ENCODE peak calls at places on chromosomes 6 and 20, in ten cellular contexts. Y, Z, P, F, J, C, O, S, R and L are unnamed samples.

GRCh38 chr6:11096109-11096508 is 2.5 kb downstream of the SMIM13 start:
- DNase-seq in Y (no peak), P (no peak), F (no peak), C (no peak), O (peak), J (peak), Z (no peak), R (peak), S (no peak), L (no peak)

GRCh38 chr6:168361766-168362165 is 42.2 kb upstream of the DACT2 start:
- DNase-seq in Y (no peak), C (peak), S (no peak), O (no peak), P (no peak), Z (no peak), J (no peak), R (no peak), F (no peak), L (no peak)

GRCh38 chr6:28496099-28496779 is 19.4 kb downstream of the GPX6 start:
- DNase-seq in C (no peak), Z (no peak), J (no peak), R (peak), F (no peak), Y (no peak), O (no peak), P (no peak), S (no peak), L (no peak)

GRCh38 chr20:46308258-46309157 is at the start of gene CDH22:
- DNase-seq in J (peak), F (peak), P (no peak), O (peak), R (peak), C (no peak), S (no peak), Y (no peak), Z (no peak), L (peak)

GRCh38 chr20:8946036-8946926 is 122.6 kb upstream of the PLCB4 start:
- DNase-seq in J (no peak), C (no peak), Z (no peak), Y (no peak), R (no peak), P (no peak), F (no peak), S (no peak), O (no peak), L (no peak)

GRCh38 chr6:11869656-11870340 is 91.2 kb upstream of the ADTRP start:
- DNase-seq in Y (no peak), O (no peak), F (peak), C (no peak), Z (no peak), J (peak), P (peak), R (peak), S (peak), L (peak)

GRCh38 chr20:8562356-8562755 is 430.3 kb downstream of the PLCB1 start:
- DNase-seq in S (no peak), Z (no peak), F (no peak), J (no peak), P (no peak), R (no peak), C (no peak), O (no peak), Y (no peak), L (no peak)

GRCh38 chr6:160767019-160767646 is 65.1 kb downstream of the PLG start:
- DNase-seq in F (peak), S (no peak), R (peak), P (peak), J (peak), Y (no peak), C (peak), O (no peak), Z (peak), L (peak)

GRCh38 chr6:163543311-163543710 is 128.8 kb downstream of the QKI start:
- DNase-seq in R (no peak), S (no peak), J (no peak), C (no peak), F (no peak), P (no peak), Z (no peak), O (no peak), Y (no peak), L (no peak)

GRCh38 chr20:51529027-51529749 is 13.3 kb downstream of the NFATC2 start:
- DNase-seq in Y (no peak), J (no peak), S (no peak), C (no peak), F (no peak), P (no peak), O (no peak), R (peak), Z (no peak), L (no peak)

GRCh38 chr6:13234130-13234529 is 94.2 kb downstream of the TBC1D7 start:
- DNase-seq in O (no peak), P (no peak), C (no peak), F (no peak), Y (no peak), S (no peak), R (no peak), Z (no peak), J (no peak), L (no peak)

GRCh38 chr20:2145376-2145775 is 43.7 kb downstream of the STK35 start:
- DNase-seq in S (no peak), P (no peak), F (no peak), Z (no peak), C (no peak), J (no peak), O (no peak), Y (no peak), R (no peak), L (no peak)

GRCh38 chr6:7124114-7124513 is 16.4 kb downstream of the RREB1 start:
- DNase-seq in Y (no peak), Z (no peak), P (no peak), C (no peak), J (no peak), R (no peak), F (no peak), S (no peak), O (no peak), L (no peak)
- H3K4me3 ChIP-seq in Y (no peak), Z (no peak), P (no peak), C (no peak), J (no peak), R (no peak), F (no peak), S (no peak), O (no peak), L (no peak)

DNA sequence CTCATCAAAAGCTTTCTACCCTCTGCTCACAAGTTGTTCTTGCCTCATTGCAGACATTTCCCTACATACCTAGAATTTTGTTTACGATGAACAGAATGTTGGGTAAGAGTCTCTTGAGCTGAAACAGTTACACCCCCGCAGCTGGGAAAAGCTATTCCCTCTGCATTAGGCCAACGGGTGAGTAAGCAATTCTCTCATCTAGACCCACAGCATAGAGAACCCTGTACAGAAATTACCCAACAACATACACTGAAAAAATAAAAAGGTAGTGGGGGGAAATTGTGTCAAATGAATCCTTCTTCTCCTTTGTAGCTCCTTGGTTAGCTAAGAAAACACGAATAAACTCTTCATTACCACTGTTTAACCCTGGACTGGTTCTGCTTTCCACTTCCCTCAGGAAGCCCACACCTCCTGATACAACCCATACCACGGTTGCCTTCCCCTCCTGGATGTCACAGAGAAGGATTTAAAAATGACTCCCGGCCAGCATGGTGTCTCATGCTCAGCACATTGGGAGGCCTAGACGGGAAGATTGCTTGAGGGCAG is 214.9 kb upstream of the SHLD1 start:
- DNase-seq in J (no peak), S (peak), C (no peak), P (no peak), F (no peak), O (peak), Y (no peak), R (peak), Z (no peak), L (no peak)
- TF ChIP-seq CTCF in J (no peak), S (no peak), C (no peak), P (no peak), F (no peak), O (no peak), Y (no peak), R (no peak), Z (no peak), L (no peak)

GRCh38 chr20:5171790-5172164 is 45.0 kb downstream of the CDS2 start:
- DNase-seq in J (no peak), O (no peak), R (no peak), P (no peak), Y (no peak), C (no peak), Z (no peak), F (no peak), S (no peak), L (no peak)
- H3K27ac ChIP-seq in J (no peak), O (no peak), R (peak), P (no peak), Y (peak), C (no peak), Z (no peak), F (peak), S (no peak), L (no peak)

GRCh38 chr6:328924-329323 is 36.6 kb downstream of the DUSP22 start:
- DNase-seq in Z (no peak), F (no peak), J (no peak), O (no peak), C (no peak), P (no peak), R (no peak), Y (no peak), S (no peak), L (no peak)

GRCh38 chr6:327538-328183 is 35.4 kb downstream of the DUSP22 start:
- DNase-seq in F (no peak), J (no peak), R (peak), Y (no peak), P (no peak), C (peak), S (no peak), Z (no peak), O (no peak), L (no peak)

GRCh38 chr6:329888-330691 is 37.8 kb downstream of the DUSP22 start:
- DNase-seq in R (peak), F (no peak), J (no peak), O (no peak), Z (no peak), S (no peak), P (no peak), C (peak), Y (no peak), L (no peak)

GRCh38 chr6:326896-327537 is 34.7 kb downstream of the DUSP22 start:
- DNase-seq in S (no peak), Z (no peak), O (no peak), C (peak), F (no peak), P (no peak), Y (no peak), R (no peak), J (no peak), L (no peak)

GRCh38 chr6:328184-328670 is 35.9 kb downstream of the DUSP22 start:
- DNase-seq in F (no peak), R (peak), J (peak), Y (no peak), P (no peak), O (no peak), S (peak), C (no peak), Z (no peak), L (no peak)
- H3K4me3 ChIP-seq in F (no peak), R (no peak), J (no peak), Y (no peak), P (no peak), O (no peak), S (peak), C (no peak), Z (no peak), L (no peak)

GRCh38 chr6:149935246-149935645 is 6.6 kb upstream of the ULBP2 start:
- DNase-seq in P (no peak), C (no peak), R (no peak), J (no peak), O (no peak), F (no peak), S (no peak), Y (no peak), Z (no peak), L (no peak)

GRCh38 chr6:149933461-149933860 is 8.4 kb upstream of the ULBP2 start:
- DNase-seq in S (no peak), O (no peak), C (no peak), Y (no peak), R (no peak), F (no peak), Z (peak), J (no peak), P (peak), L (no peak)

GRCh38 chr6:149933036-149933435 is 8.8 kb upstream of the ULBP2 start:
- DNase-seq in F (no peak), S (no peak), R (no peak), Z (peak), P (peak), C (no peak), O (no peak), J (no peak), Y (no peak), L (no peak)

GRCh38 chr6:149935668-149936067 is 6.1 kb upstream of the ULBP2 start:
- DNase-seq in C (no peak), Z (peak), J (no peak), Y (no peak), F (no peak), R (no peak), O (no peak), P (peak), S (no peak), L (no peak)

GRCh38 chr6:149934249-149935156 is 7.3 kb upstream of the ULBP2 start:
- DNase-seq in C (no peak), Z (peak), O (no peak), S (peak), J (peak), Y (no peak), R (peak), F (no peak), P (peak), L (peak)
- TF ChIP-seq CTCF in C (peak), Z (peak), O (peak), S (peak), J (peak), Y (peak), R (peak), F (peak), P (peak), L (peak)

GRCh38 chr20:44609006-44609510 is 26.7 kb downstream of the PKIG start:
- DNase-seq in Z (no peak), Y (no peak), C (no peak), F (no peak), P (no peak), R (no peak), S (no peak), O (no peak), J (no peak), L (no peak)
- H3K27ac ChIP-seq in Z (peak), Y (peak), C (peak), F (peak), P (peak), R (peak), S (no peak), O (no peak), J (peak), L (peak)

GRCh38 chr20:56859751-56860366 is 230.8 kb downstream of the TFAP2C start:
- DNase-seq in Z (no peak), J (no peak), S (no peak), R (peak), P (no peak), C (no peak), O (no peak), Y (no peak), F (no peak), L (no peak)
- H3K4me3 ChIP-seq in Z (no peak), J (no peak), S (no peak), R (no peak), P (no peak), C (no peak), O (no peak), Y (no peak), F (no peak), L (no peak)